ENCODE peak calls at places on chromosomes 2 and 18, in four cellular contexts. One of them, this sample, is unnamed.

GRCh38 chr2:217329023-217329431 is 469.2 kb upstream of the TNP1 start:
- DNase-seq in GM20000: no peak
- DNase-seq in cardiac fibroblast: no peak
- DNase-seq in Caco-2: no peak
- DNase-seq in this sample: no peak

GRCh38 chr2:77397763-77398162 is 124.4 kb downstream of the LRRTM4 start:
- DNase-seq in GM20000: no peak
- DNase-seq in cardiac fibroblast: no peak
- DNase-seq in Caco-2: no peak
- DNase-seq in this sample: no peak

GRCh38 chr2:2331905-2332280 is 818 bp upstream of the MYT1L start:
- DNase-seq in GM20000: no peak
- DNase-seq in cardiac fibroblast: no peak
- DNase-seq in Caco-2: no peak
- DNase-seq in this sample: no peak

GRCh38 chr18:76968073-76968472 is 145.7 kb downstream of the ZNF236 start:
- DNase-seq in GM20000: no peak
- DNase-seq in cardiac fibroblast: no peak
- DNase-seq in Caco-2: no peak
- DNase-seq in this sample: no peak

GRCh38 chr2:174577967-174578589 is 19.5 kb downstream of the WIPF1 start:
- DNase-seq in GM20000: peak
- DNase-seq in cardiac fibroblast: peak
- DNase-seq in Caco-2: peak
- DNase-seq in this sample: no peak

GRCh38 chr18:79485788-79486355 is 90.1 kb downstream of the NFATC1 start:
- DNase-seq in GM20000: no peak
- DNase-seq in cardiac fibroblast: peak
- DNase-seq in Caco-2: no peak
- DNase-seq in this sample: peak

GRCh38 chr2:217858519-217859466 is 144.0 kb downstream of the TNS1 start:
- DNase-seq in GM20000: no peak
- DNase-seq in cardiac fibroblast: peak
- DNase-seq in Caco-2: peak
- DNase-seq in this sample: no peak

GRCh38 chr2:10026940-10027569 is 16.3 kb upstream of the KLF11 start:
- DNase-seq in GM20000: no peak
- DNase-seq in cardiac fibroblast: no peak
- DNase-seq in Caco-2: no peak
- DNase-seq in this sample: no peak

GRCh38 chr18:31942301-31942998 is 478 bp downstream of the TRAPPC8 start:
- DNase-seq in GM20000: peak
- DNase-seq in cardiac fibroblast: peak
- DNase-seq in Caco-2: no peak
- DNase-seq in this sample: no peak

GRCh38 chr18:7950380-7951143 is 383.4 kb downstream of the PTPRM start:
- DNase-seq in GM20000: no peak
- DNase-seq in cardiac fibroblast: peak
- DNase-seq in Caco-2: peak
- DNase-seq in this sample: no peak

GRCh38 chr2:171210864-171211431 is 50.3 kb upstream of the TLK1 start:
- DNase-seq in GM20000: peak
- DNase-seq in cardiac fibroblast: no peak
- DNase-seq in Caco-2: no peak
- DNase-seq in this sample: no peak

GRCh38 chr2:190318931-190319556 is 582 bp downstream of the HIBCH start:
- DNase-seq in GM20000: peak
- DNase-seq in cardiac fibroblast: no peak
- DNase-seq in Caco-2: peak
- DNase-seq in this sample: no peak

GRCh38 chr18:79697178-79697577 is 17.6 kb downstream of the CTDP1 start:
- DNase-seq in GM20000: no peak
- DNase-seq in cardiac fibroblast: no peak
- DNase-seq in Caco-2: no peak
- DNase-seq in this sample: no peak

GRCh38 chr18:26459340-26459739 is 89.0 kb downstream of the KCTD1 start:
- DNase-seq in GM20000: no peak
- DNase-seq in cardiac fibroblast: no peak
- DNase-seq in Caco-2: no peak
- DNase-seq in this sample: no peak

GRCh38 chr2:73762571-73762970 is 17.3 kb downstream of the DUSP11 start:
- DNase-seq in GM20000: no peak
- DNase-seq in cardiac fibroblast: peak
- DNase-seq in Caco-2: no peak
- DNase-seq in this sample: no peak

GRCh38 chr2:42838133-42838532 is 45.8 kb upstream of the HAAO start:
- DNase-seq in GM20000: no peak
- DNase-seq in cardiac fibroblast: no peak
- DNase-seq in Caco-2: no peak
- DNase-seq in this sample: no peak

GRCh38 chr2:172467382-172467781 is 40.0 kb downstream of the ITGA6 start:
- DNase-seq in GM20000: no peak
- DNase-seq in cardiac fibroblast: peak
- DNase-seq in Caco-2: peak
- DNase-seq in this sample: no peak

GRCh38 chr2:211745295-211746097 is 793.1 kb downstream of the ERBB4 start:
- DNase-seq in GM20000: peak
- DNase-seq in cardiac fibroblast: peak
- DNase-seq in Caco-2: peak
- DNase-seq in this sample: no peak

GRCh38 chr2:217612920-217613319 is 389.9 kb downstream of the TNS1 start:
- DNase-seq in GM20000: no peak
- DNase-seq in cardiac fibroblast: no peak
- DNase-seq in Caco-2: no peak
- DNase-seq in this sample: no peak

GRCh38 chr18:50857694-50858093 is 21.2 kb upstream of the ME2 start:
- DNase-seq in GM20000: no peak
- DNase-seq in cardiac fibroblast: no peak
- DNase-seq in Caco-2: no peak
- DNase-seq in this sample: no peak

GRCh38 chr2:6946722-6947121 is 29.5 kb downstream of the RNF144A start:
- DNase-seq in GM20000: no peak
- DNase-seq in cardiac fibroblast: peak
- DNase-seq in Caco-2: no peak
- DNase-seq in this sample: no peak

GRCh38 chr2:122390406-122390805 is 635.0 kb downstream of the TSN start:
- DNase-seq in GM20000: no peak
- DNase-seq in cardiac fibroblast: peak
- DNase-seq in Caco-2: peak
- DNase-seq in this sample: no peak

GRCh38 chr18:3250237-3251107 is 2.9 kb downstream of the MYL12A start:
- DNase-seq in GM20000: no peak
- DNase-seq in cardiac fibroblast: peak
- DNase-seq in Caco-2: no peak
- DNase-seq in this sample: no peak

GRCh38 chr2:109353806-109354745 is 225.1 kb downstream of the SH3RF3 start:
- DNase-seq in GM20000: no peak
- DNase-seq in cardiac fibroblast: no peak
- DNase-seq in Caco-2: no peak
- DNase-seq in this sample: peak

GRCh38 chr2:239179851-239180371 is 220.9 kb downstream of the HDAC4 start:
- DNase-seq in GM20000: no peak
- DNase-seq in cardiac fibroblast: no peak
- DNase-seq in Caco-2: no peak
- DNase-seq in this sample: peak

GRCh38 chr2:217203086-217203485 is 343.2 kb upstream of the TNP1 start:
- DNase-seq in GM20000: no peak
- DNase-seq in cardiac fibroblast: no peak
- DNase-seq in Caco-2: no peak
- DNase-seq in this sample: no peak

GRCh38 chr18:32450026-32450681 is 20.5 kb downstream of the GAREM1 start:
- DNase-seq in GM20000: no peak
- DNase-seq in cardiac fibroblast: no peak
- DNase-seq in Caco-2: no peak
- DNase-seq in this sample: no peak

GRCh38 chr18:63961430-63961980 is 8.4 kb upstream of the SERPINB8 start:
- DNase-seq in GM20000: no peak
- DNase-seq in cardiac fibroblast: no peak
- DNase-seq in Caco-2: no peak
- DNase-seq in this sample: no peak

GRCh38 chr2:28232267-28232666 is 160.4 kb upstream of the FOSL2 start:
- DNase-seq in GM20000: no peak
- DNase-seq in cardiac fibroblast: peak
- DNase-seq in Caco-2: no peak
- DNase-seq in this sample: no peak

GRCh38 chr18:26549486-26550435 is 1.4 kb upstream of the KCTD1 start:
- DNase-seq in GM20000: peak
- DNase-seq in cardiac fibroblast: peak
- DNase-seq in Caco-2: peak
- DNase-seq in this sample: peak

DNA sequence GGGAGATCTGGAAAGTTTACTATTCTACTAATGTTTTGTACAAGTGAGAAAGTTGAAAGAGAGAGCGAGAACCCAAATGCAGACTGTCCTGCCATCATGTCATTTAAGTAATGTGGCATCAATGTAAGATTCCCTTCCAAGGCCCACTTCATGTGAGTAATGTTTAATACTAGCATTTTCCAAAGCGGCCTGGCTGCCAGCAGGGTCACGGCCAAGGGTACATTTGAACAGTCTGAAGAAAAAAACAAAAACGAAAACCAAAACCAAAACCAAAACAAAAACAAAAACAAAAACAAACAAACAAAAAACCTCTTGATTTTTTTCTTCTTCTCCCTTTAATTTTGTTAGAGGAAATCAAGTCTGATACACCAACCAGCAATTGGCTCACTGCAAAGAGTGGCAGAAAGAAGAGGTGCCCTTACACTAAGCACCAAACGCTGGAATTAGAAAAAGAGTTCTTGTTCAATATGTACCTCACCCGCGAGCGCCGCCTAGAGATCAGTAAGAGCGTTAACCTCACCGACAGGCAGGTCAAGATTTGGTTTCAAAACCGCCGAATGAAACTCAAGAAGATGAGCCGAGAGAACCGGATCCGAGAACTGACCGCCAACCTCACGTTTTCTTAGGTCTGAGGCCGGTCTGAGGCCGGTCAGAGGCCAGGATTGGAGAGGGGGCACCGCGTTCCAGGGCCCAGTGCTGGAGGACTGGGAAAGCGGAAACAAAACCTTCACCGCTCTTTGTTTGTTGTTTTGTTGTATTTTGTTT is 2.2 kb downstream of the HOXD10 start:
- DNase-seq in GM20000: no peak
- DNase-seq in cardiac fibroblast: peak
- DNase-seq in Caco-2: no peak
- DNase-seq in this sample: no peak
- TF ChIP-seq CTCF in GM20000: no peak
- TF ChIP-seq CTCF in cardiac fibroblast: peak
- TF ChIP-seq CTCF in Caco-2: no peak
- TF ChIP-seq CTCF in this sample: peak

DNA sequence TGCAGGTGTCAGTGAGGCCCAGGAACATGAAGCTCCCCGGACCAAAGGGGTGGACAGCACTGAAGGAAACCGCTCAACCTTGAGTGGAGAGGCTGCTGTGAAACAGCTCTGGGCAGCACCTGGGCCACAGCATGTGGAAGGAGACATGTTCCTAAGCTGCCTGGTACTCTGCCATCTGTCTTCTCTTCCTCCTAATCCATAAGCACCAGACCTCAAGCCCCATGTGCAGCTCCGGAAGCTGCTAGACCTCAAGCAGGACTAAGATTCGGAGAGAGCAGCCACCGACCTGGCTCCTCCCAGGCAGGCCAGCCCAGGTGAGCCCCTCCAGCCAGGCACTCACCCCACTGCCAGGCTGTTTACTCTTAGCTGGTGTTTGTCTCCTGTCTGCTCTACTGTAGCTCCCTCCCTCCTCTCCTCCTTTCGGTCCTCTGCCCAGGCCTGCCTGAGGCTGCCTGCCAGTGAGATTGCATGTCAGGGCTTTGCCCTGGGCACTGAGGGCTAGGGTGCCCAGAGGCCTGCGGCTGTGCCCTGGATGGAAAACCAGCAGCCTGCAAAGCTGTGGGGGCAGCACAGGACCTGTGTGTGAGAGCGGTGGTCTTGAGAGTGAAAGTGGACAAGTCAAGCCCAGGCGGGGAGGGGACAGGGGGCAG is 53.7 kb downstream of the BCL11A start:
- DNase-seq in GM20000: no peak
- DNase-seq in cardiac fibroblast: no peak
- DNase-seq in Caco-2: no peak
- DNase-seq in this sample: no peak
- TF ChIP-seq CTCF in GM20000: no peak
- TF ChIP-seq CTCF in cardiac fibroblast: no peak
- TF ChIP-seq CTCF in Caco-2: no peak
- TF ChIP-seq CTCF in this sample: no peak

GRCh38 chr2:20093263-20094141 is 42.1 kb upstream of the LAPTM4A start:
- DNase-seq in GM20000: no peak
- DNase-seq in cardiac fibroblast: peak
- DNase-seq in Caco-2: peak
- DNase-seq in this sample: no peak
- TF ChIP-seq CTCF in GM20000: no peak
- TF ChIP-seq CTCF in cardiac fibroblast: peak
- TF ChIP-seq CTCF in Caco-2: peak
- TF ChIP-seq CTCF in this sample: peak

GRCh38 chr2:240983361-240983995 is 14.9 kb upstream of the SNED1 start:
- DNase-seq in GM20000: peak
- DNase-seq in cardiac fibroblast: peak
- DNase-seq in Caco-2: peak
- DNase-seq in this sample: peak
- TF ChIP-seq CTCF in GM20000: peak
- TF ChIP-seq CTCF in cardiac fibroblast: peak
- TF ChIP-seq CTCF in Caco-2: peak
- TF ChIP-seq CTCF in this sample: peak

GRCh38 chr18:49784427-49785185 is 28.7 kb downstream of the ACAA2 start:
- DNase-seq in GM20000: no peak
- DNase-seq in cardiac fibroblast: peak
- DNase-seq in Caco-2: no peak
- DNase-seq in this sample: no peak
- TF ChIP-seq CTCF in GM20000: no peak
- TF ChIP-seq CTCF in cardiac fibroblast: peak
- TF ChIP-seq CTCF in Caco-2: no peak
- TF ChIP-seq CTCF in this sample: peak

This sample was measured in RWPE2.